ENCODE peak calls at places on chromosomes 7 and 10, in nine cellular contexts. K is K562, Q is GM12878, J is fibroblast of lung, W is fibroblast of mammary gland, C is AG04449, Y is heart left ventricle, A is cardiac fibroblast, U is astrocyte of the spinal cord. X is an unnamed sample.

GRCh38 chr7:2175514-2175913 is 57.2 kb downstream of the MAD1L1 start:
- DNase-seq in J (peak), C (peak), A (peak), Q (no peak), Y (no peak), K (no peak), U (peak), W (peak), X (no peak)

GRCh38 chr7:126803060-126803665 is 449.6 kb downstream of the GRM8 start:
- DNase-seq in U (peak), A (peak), Q (peak), K (peak), J (peak), Y (no peak), W (peak), C (peak), X (no peak)

GRCh38 chr10:15096661-15097010 is 519 bp upstream of the RPP38 start:
- DNase-seq in W (no peak), A (no peak), C (no peak), Y (no peak), J (no peak), K (peak), Q (no peak), U (no peak), X (no peak)

GRCh38 chr7:108363659-108364058 is 92.6 kb downstream of the NRCAM start:
- DNase-seq in K (no peak), U (no peak), W (no peak), A (no peak), J (no peak), Q (no peak), Y (no peak), C (no peak), X (no peak)

GRCh38 chr10:31782701-31783100 is 145.9 kb downstream of the ARHGAP12 start:
- DNase-seq in K (no peak), U (no peak), W (no peak), C (no peak), Q (no peak), J (no peak), A (no peak), Y (no peak), X (no peak)

GRCh38 chr10:123640016-123640535 is 26.1 kb upstream of the GPR26 start:
- DNase-seq in U (no peak), C (no peak), K (no peak), Y (no peak), Q (no peak), A (no peak), J (no peak), W (peak), X (no peak)

GRCh38 chr10:96370575-96371157 is 11.9 kb upstream of the OPALIN start:
- DNase-seq in J (peak), U (peak), K (peak), Q (no peak), A (peak), C (no peak), Y (no peak), W (peak), X (no peak)

GRCh38 chr10:93701903-93702277 is 502 bp downstream of the FRA10AC1 start:
- DNase-seq in W (peak), J (peak), K (peak), Y (no peak), C (peak), Q (no peak), A (peak), U (peak), X (no peak)

GRCh38 chr7:50791921-50792341 is 9.2 kb upstream of the GRB10 start:
- DNase-seq in U (peak), K (peak), W (peak), A (peak), J (peak), Q (no peak), C (no peak), Y (no peak), X (no peak)

GRCh38 chr7:6433814-6434630 is 13.7 kb downstream of the DAGLB start:
- DNase-seq in C (no peak), A (no peak), K (no peak), U (no peak), Q (no peak), J (no peak), Y (no peak), W (no peak), X (no peak)

GRCh38 chr10:72107325-72108003 is 19.1 kb upstream of the SPOCK2 start:
- DNase-seq in U (no peak), J (peak), W (no peak), Q (no peak), K (no peak), C (no peak), A (no peak), Y (no peak), X (no peak)

GRCh38 chr10:100775346-100775745 is 30.0 kb downstream of the PAX2 start:
- DNase-seq in W (peak), J (no peak), U (no peak), Q (no peak), A (no peak), K (no peak), Y (no peak), C (no peak), X (peak)

GRCh38 chr7:138538518-138538917 is 78.5 kb downstream of the TRIM24 start:
- DNase-seq in C (no peak), Q (no peak), Y (no peak), W (peak), K (no peak), A (peak), U (peak), J (peak), X (no peak)

GRCh38 chr10:82982110-82982608 is 1107.2 kb downstream of the NRG3 start:
- DNase-seq in U (peak), A (peak), Q (no peak), K (no peak), Y (no peak), C (peak), W (peak), J (peak), X (no peak)

GRCh38 chr10:118799779-118800178 is 45.0 kb upstream of the CACUL1 start:
- DNase-seq in A (peak), Q (no peak), W (peak), Y (no peak), K (no peak), J (peak), U (peak), C (no peak), X (no peak)

GRCh38 chr10:108465871-108466641 is 1301.5 kb upstream of the SORCS1 start:
- DNase-seq in K (no peak), Y (peak), A (no peak), U (peak), J (peak), C (no peak), W (peak), Q (no peak), X (peak)

GRCh38 chr7:65974191-65974801 is 7.7 kb downstream of the GUSB start:
- DNase-seq in U (no peak), Q (no peak), C (no peak), W (no peak), J (no peak), K (no peak), Y (no peak), A (no peak), X (peak)

GRCh38 chr7:44967571-44968446 is 11.0 kb downstream of the MYO1G start:
- DNase-seq in Q (no peak), W (no peak), Y (no peak), C (no peak), U (no peak), A (peak), J (no peak), K (peak), X (peak)

GRCh38 chr7:139914861-139915300 is 85.8 kb downstream of the TBXAS1 start:
- DNase-seq in C (no peak), K (no peak), A (no peak), J (peak), Y (no peak), U (no peak), Q (no peak), W (no peak), X (no peak)

GRCh38 chr7:49580000-49580399 is 193.4 kb upstream of the VWC2 start:
- DNase-seq in K (no peak), Y (no peak), U (no peak), W (no peak), A (no peak), C (no peak), Q (no peak), J (no peak), X (peak)

GRCh38 chr10:86757110-86757790 is 831 bp downstream of the BMPR1A start:
- DNase-seq in Q (no peak), C (no peak), Y (peak), W (peak), U (peak), J (peak), A (peak), K (peak), X (peak)

GRCh38 chr10:85603167-85603940 is 763.2 kb downstream of the GRID1 start:
- DNase-seq in W (no peak), A (no peak), J (no peak), C (no peak), U (no peak), Y (no peak), Q (no peak), K (no peak), X (no peak)

GRCh38 chr7:102291056-102291915 is 4.6 kb downstream of the SH2B2 start:
- DNase-seq in C (no peak), A (no peak), Q (peak), U (no peak), W (no peak), J (no peak), K (no peak), Y (no peak), X (no peak)

GRCh38 chr10:89079991-89080390 is 89.4 kb downstream of the FAS start:
- DNase-seq in A (peak), Q (no peak), C (no peak), Y (no peak), W (peak), J (no peak), K (no peak), U (no peak), X (no peak)

GRCh38 chr7:20895563-20895962 is 108.9 kb upstream of the SP8 start:
- DNase-seq in W (no peak), J (peak), Y (no peak), C (no peak), U (no peak), A (no peak), Q (no peak), K (no peak), X (no peak)

GRCh38 chr7:620052-620451 is 100.4 kb upstream of the PDGFA start:
- DNase-seq in U (peak), C (no peak), A (peak), K (peak), J (peak), W (peak), Y (no peak), Q (no peak), X (no peak)

GRCh38 chr10:106825996-106826395 is 338.5 kb downstream of the SORCS1 start:
- DNase-seq in W (no peak), Q (no peak), U (no peak), Y (no peak), J (no peak), K (no peak), C (no peak), A (no peak), X (no peak)

GRCh38 chr10:113977174-113977573 is 66.5 kb upstream of the ADRB1 start:
- DNase-seq in A (no peak), W (no peak), K (no peak), Q (no peak), U (no peak), J (no peak), C (no peak), Y (no peak), X (no peak)

GRCh38 chr7:113086431-113086888 is at the start of gene GPR85:
- DNase-seq in C (no peak), Q (no peak), K (peak), W (peak), J (peak), Y (peak), A (peak), U (peak), X (peak)

GRCh38 chr7:93476491-93477344 is 97.8 kb downstream of the CALCR start:
- DNase-seq in J (no peak), Y (no peak), U (no peak), Q (no peak), C (no peak), W (no peak), A (no peak), K (no peak), X (no peak)

GRCh38 chr10:107022600-107023354 is 141.7 kb downstream of the SORCS1 start:
- DNase-seq in J (no peak), A (no peak), K (peak), Y (no peak), U (no peak), Q (no peak), W (no peak), C (no peak), X (no peak)

GRCh38 chr7:81333004-81333403 is 414.2 kb upstream of the SEMA3C start:
- DNase-seq in U (peak), A (peak), J (peak), C (peak), K (no peak), Y (no peak), W (peak), Q (no peak), X (no peak)

GRCh38 chr7:135281363-135281949 is 47.8 kb downstream of the STRA8 start:
- DNase-seq in A (peak), W (peak), K (peak), C (peak), Q (peak), U (peak), J (peak), Y (no peak), X (peak)

GRCh38 chr10:24858244-24858907 is 94.0 kb downstream of the PRTFDC1 start:
- DNase-seq in Y (no peak), J (peak), A (peak), U (peak), W (peak), Q (no peak), K (no peak), C (no peak), X (no peak)

GRCh38 chr7:29116361-29116760 is 30.0 kb downstream of the CPVL start:
- DNase-seq in Y (no peak), C (no peak), Q (no peak), K (no peak), W (no peak), U (no peak), A (no peak), J (no peak), X (no peak)

DNA sequence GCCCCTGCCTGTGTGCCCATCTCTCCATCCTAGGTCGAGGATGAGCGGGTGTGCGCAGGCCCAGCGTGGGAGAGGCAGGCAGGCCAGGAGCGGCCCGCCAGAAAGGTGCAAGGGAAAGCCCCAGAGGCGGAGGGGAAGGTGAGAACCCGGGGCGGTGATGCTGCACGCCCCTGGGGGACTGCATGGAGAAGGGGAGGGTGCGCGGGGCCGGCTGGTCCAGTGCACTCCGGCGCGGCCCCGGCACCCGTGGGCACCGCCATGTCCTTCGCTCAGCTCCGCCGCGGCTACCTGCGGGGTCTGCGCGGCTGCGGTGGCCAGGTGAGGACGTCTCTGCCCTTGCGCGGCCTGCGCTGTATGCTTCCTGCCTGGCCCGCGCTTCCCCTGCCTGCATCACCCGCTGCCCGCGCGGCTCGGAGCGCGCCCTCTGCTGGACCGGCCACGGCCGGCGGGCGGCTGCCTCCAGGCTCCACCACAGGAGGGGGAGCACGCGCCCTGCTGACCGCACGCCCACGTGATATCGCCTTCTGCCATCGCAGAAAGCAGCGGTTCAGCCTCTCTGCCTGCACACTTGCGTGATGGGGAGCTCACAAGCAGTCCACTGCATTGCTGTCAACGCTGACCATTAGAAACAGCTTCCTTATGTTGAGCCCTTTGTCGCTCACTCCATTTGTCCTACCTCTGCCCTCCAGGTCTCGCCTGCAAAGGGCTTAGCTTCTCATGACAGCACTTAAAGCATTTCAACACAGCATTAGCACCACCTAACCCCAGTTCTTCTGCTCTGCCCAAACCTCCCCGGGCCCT is 73.9 kb downstream of the CXCL12 start:
- DNase-seq in J (peak), Y (peak), C (no peak), K (peak), U (peak), W (peak), Q (no peak), A (peak), X (peak)
- TF ChIP-seq CTCF in J (peak), Y (peak), C (peak), K (peak), U (peak), W (peak), Q (peak), A (peak), X (peak)

GRCh38 chr10:44419790-44420549 is 35.1 kb upstream of the CXCL12 start:
- DNase-seq in C (no peak), J (no peak), W (no peak), Y (no peak), Q (no peak), U (no peak), K (no peak), A (no peak), X (no peak)

GRCh38 chr10:44417761-44418160 is 32.9 kb upstream of the CXCL12 start:
- DNase-seq in C (no peak), A (no peak), Y (no peak), K (no peak), J (no peak), U (no peak), W (no peak), Q (no peak), X (no peak)

GRCh38 chr10:44416021-44416758 is 31.3 kb upstream of the CXCL12 start:
- DNase-seq in C (no peak), J (peak), W (peak), A (peak), Q (no peak), K (no peak), Y (no peak), U (no peak), X (no peak)

GRCh38 chr10:44416976-44417375 is 32.1 kb upstream of the CXCL12 start:
- DNase-seq in J (no peak), C (no peak), U (no peak), Y (no peak), A (no peak), K (no peak), W (no peak), Q (no peak), X (no peak)

GRCh38 chr10:44418637-44419036 is 33.7 kb upstream of the CXCL12 start:
- DNase-seq in A (no peak), K (no peak), U (no peak), Y (no peak), W (no peak), Q (no peak), J (no peak), C (no peak), X (no peak)
- H3K4me3 ChIP-seq in A (no peak), K (no peak), U (no peak), Y (no peak), W (no peak), Q (no peak), J (no peak), C (no peak), X (no peak)

DNA sequence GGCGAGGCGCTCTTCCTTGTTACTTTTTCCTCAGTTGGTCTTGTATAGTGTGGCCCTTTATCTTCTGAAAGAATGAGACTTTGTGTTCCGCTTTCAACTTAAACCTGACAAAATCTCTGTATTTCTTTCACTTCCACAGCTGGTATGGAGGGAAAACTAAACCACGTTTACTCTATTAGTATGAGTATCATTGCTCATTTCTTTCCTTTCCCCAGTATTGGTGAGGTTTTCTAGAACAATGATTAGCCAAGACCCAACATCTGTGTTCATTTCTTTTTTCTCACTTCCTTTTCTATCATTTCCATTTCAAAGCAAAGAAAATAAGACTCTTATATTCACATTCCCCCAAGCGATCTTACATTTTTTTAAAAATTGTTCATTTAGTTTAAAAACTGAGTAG is 165.3 kb downstream of the PAXIP1 start:
- DNase-seq in K (no peak), Q (peak), J (no peak), U (no peak), A (no peak), Y (no peak), C (no peak), W (no peak), X (no peak)
- TF ChIP-seq CTCF in K (no peak), Q (no peak), J (no peak), U (no peak), A (no peak), Y (no peak), C (no peak), W (no peak), X (no peak)

DNA sequence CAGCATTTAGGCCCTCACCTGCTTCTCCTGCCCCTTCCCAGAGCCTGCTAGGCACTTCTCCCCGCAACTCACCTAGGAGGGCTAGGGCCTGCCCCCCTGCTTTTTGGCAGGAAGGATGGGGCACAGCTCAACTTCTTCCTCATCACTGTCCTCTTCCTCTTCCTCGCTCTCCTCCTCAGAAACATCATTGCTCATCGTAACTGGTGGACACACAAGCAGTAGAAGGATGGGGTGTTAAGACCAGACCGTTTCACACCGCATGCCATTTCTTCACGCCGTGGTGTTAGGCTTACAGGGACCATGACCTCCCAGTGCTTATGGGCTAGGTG is 1.6 kb downstream of the NPM3 start:
- DNase-seq in U (no peak), Y (no peak), J (no peak), K (no peak), W (no peak), Q (no peak), A (no peak), C (no peak), X (no peak)
- H3K4me3 ChIP-seq in U (no peak), Y (no peak), J (no peak), K (peak), W (peak), Q (peak), A (no peak), C (no peak), X (no peak)

GRCh38 chr7:131000873-131001272 is 266.9 kb upstream of the KLF14 start:
- DNase-seq in U (no peak), J (no peak), K (no peak), Y (no peak), C (no peak), A (no peak), Q (no peak), W (no peak), X (no peak)

GRCh38 chr7:131000389-131000788 is 266.4 kb upstream of the KLF14 start:
- DNase-seq in Q (no peak), C (no peak), K (no peak), U (no peak), A (no peak), W (no peak), Y (no peak), J (no peak), X (no peak)

GRCh38 chr7:130999926-131000325 is 265.9 kb upstream of the KLF14 start:
- DNase-seq in Y (no peak), K (peak), C (no peak), A (no peak), J (no peak), W (no peak), U (no peak), Q (no peak), X (no peak)

GRCh38 chr7:130996841-130997231 is 262.8 kb upstream of the KLF14 start:
- DNase-seq in U (no peak), C (no peak), J (peak), K (no peak), Y (no peak), A (peak), W (peak), Q (no peak), X (peak)

DNA sequence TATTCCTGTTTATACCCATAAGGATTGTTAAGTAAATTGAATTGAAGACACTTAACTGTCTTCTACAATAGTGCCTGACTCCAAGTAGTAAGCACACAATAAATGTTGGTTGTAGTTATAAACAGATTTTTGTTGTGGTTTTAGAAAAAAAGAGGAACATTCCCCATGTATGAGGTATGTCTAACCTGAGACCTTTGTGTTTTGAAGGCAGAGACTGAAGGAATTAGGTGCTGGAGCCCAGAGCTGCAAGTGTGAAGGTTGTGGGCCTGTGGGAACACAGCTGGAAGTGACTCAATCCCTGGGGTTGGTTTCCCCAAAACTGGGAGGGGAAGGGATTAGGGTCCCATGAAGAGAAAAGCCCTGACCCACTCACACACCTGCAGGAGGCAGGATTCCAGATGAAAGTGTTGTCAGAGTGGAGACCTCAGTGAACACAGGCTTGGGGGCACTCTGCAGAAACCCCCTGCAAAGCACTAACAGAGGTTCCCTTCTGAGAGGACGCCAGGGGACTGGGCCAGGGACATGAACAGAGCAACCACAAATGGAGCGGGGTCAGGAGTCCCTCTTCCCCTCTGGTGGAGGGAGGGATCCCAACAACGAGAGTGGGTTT is 265.1 kb upstream of the KLF14 start:
- DNase-seq in C (no peak), K (no peak), Y (no peak), U (peak), A (peak), W (peak), J (peak), Q (no peak), X (no peak)
- TF ChIP-seq CTCF in C (no peak), K (no peak), Y (no peak), U (no peak), A (no peak), W (no peak), J (no peak), Q (no peak), X (no peak)

X was measured in kidney.